ENCODE peak calls at places on chromosomes 5 and 9, in seven cellular contexts. J is mesendoderm, D is IMR-90, P is H9, T is trophoblast cell, Z is neuronal stem cell, H is mesenchymal stem cell. V is an unnamed sample.

GRCh38 chr9:72524820-72525539 is 3.6 kb downstream of the TMC1 start:
- DNase-seq in J (peak), D (peak), P (peak), T (peak), Z (peak), H (peak), V (peak)

GRCh38 chr5:74294231-74294705 is 346.3 kb downstream of the ENC1 start:
- DNase-seq in J (no peak), D (no peak), P (no peak), T (no peak), Z (no peak), H (no peak), V (no peak)

GRCh38 chr9:69078069-69078468 is 42.5 kb downstream of the FXN start:
- DNase-seq in J (no peak), D (no peak), P (no peak), T (no peak), Z (no peak), H (no peak), V (no peak)

GRCh38 chr5:350355-350754 is 28.8 kb downstream of the AHRR start:
- DNase-seq in J (peak), D (no peak), P (peak), T (no peak), Z (no peak), H (no peak), V (no peak)

GRCh38 chr5:179438461-179438860 is 93.2 kb upstream of the ADAMTS2 start:
- DNase-seq in J (no peak), D (no peak), P (no peak), T (no peak), Z (no peak), H (no peak), V (no peak)

GRCh38 chr5:87570366-87570765 is 157.6 kb upstream of the CCNH start:
- DNase-seq in J (no peak), D (no peak), P (no peak), T (no peak), Z (no peak), H (no peak), V (no peak)

GRCh38 chr5:123487298-123487697 is 24.7 kb upstream of the CSNK1G3 start:
- DNase-seq in J (no peak), D (peak), P (no peak), T (no peak), Z (no peak), H (peak), V (no peak)

GRCh38 chr5:34487202-34487879 is 168.8 kb upstream of the RAI14 start:
- DNase-seq in J (no peak), D (peak), P (no peak), T (peak), Z (no peak), H (peak), V (peak)

GRCh38 chr9:31013371-31013770 is 1371.1 kb upstream of the ACO1 start:
- DNase-seq in J (no peak), D (no peak), P (no peak), T (no peak), Z (no peak), H (no peak), V (no peak)

GRCh38 chr5:124064956-124065355 is 553.0 kb downstream of the CSNK1G3 start:
- DNase-seq in J (no peak), D (peak), P (no peak), T (no peak), Z (no peak), H (peak), V (no peak)

GRCh38 chr9:120982851-120983250 is 56.3 kb upstream of the TRAF1 start:
- DNase-seq in J (no peak), D (peak), P (no peak), T (no peak), Z (no peak), H (peak), V (no peak)

GRCh38 chr5:170597876-170598275 is 94.1 kb downstream of the KCNIP1 start:
- DNase-seq in J (no peak), D (no peak), P (no peak), T (no peak), Z (no peak), H (peak), V (no peak)

GRCh38 chr9:22401671-22402070 is 45.0 kb upstream of the DMRTA1 start:
- DNase-seq in J (no peak), D (no peak), P (no peak), T (no peak), Z (no peak), H (no peak), V (no peak)

GRCh38 chr5:39775058-39775457 is 350.3 kb upstream of the DAB2 start:
- DNase-seq in J (no peak), D (peak), P (no peak), T (peak), Z (no peak), H (peak), V (no peak)

GRCh38 chr9:131590449-131590848 is 45.1 kb downstream of the PRRT1B start:
- DNase-seq in J (no peak), D (no peak), P (no peak), T (no peak), Z (no peak), H (no peak), V (no peak)

GRCh38 chr5:107196500-107196899 is 474.2 kb downstream of the EFNA5 start:
- DNase-seq in J (no peak), D (no peak), P (no peak), T (no peak), Z (no peak), H (no peak), V (no peak)

DNA sequence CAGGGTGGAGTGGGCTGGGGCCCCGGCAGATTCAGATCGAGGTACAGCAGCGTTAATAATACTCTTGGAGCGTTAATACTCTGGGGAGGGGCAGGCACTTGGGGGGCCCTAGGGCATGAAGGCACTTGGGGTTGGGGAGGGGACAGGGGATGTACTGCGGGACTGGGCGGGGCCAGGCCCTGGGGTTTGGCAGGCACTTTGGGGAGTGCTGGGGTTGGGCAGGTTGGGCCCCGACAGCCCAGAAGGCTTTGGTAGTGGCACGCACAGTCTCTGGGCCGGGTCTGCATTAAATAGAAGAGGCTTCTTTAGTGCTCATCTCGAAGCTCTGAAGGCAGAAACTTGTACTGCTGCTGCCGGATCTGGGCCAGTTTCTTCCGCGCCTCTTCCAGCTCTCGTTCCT is 7.8 kb upstream of the TPM2 start:
- DNase-seq in J (no peak), D (no peak), P (no peak), T (no peak), Z (no peak), H (no peak), V (no peak)
- H2BK120ac ChIP-seq in J (no peak), D (no peak), P (no peak), T (no peak), Z (no peak), H (no peak), V (no peak)

GRCh38 chr5:145589063-145589462 is 246.1 kb downstream of the PRELID2 start:
- DNase-seq in J (no peak), D (no peak), P (no peak), T (no peak), Z (no peak), H (no peak), V (no peak)

GRCh38 chr5:145585443-145586148 is 249.5 kb downstream of the PRELID2 start:
- DNase-seq in J (no peak), D (no peak), P (no peak), T (no peak), Z (no peak), H (no peak), V (no peak)

GRCh38 chr5:145587308-145588071 is 247.7 kb downstream of the PRELID2 start:
- DNase-seq in J (peak), D (peak), P (no peak), T (no peak), Z (no peak), H (peak), V (no peak)

GRCh38 chr5:145586664-145587307 is 248.4 kb downstream of the PRELID2 start:
- DNase-seq in J (peak), D (no peak), P (no peak), T (no peak), Z (no peak), H (no peak), V (no peak)

DNA sequence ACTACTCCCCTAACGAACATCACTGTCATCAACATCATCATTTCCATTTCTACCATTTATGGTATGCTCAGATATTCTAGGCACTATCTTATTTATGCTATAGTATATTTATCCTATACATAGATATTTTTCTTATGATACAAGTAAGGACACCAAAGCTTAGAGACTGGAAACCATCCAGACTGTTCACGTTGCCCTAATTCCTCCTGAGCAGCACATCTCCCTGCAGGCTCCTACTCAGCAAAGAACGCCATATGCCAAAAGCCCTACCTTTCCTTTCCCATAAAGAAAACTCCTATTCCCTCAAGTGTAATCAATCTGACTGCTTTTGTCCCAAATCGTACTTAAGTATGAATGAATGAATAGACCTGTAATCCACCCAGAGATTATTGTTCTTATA is 247.0 kb downstream of the PRELID2 start:
- DNase-seq in J (no peak), D (peak), P (no peak), T (no peak), Z (no peak), H (no peak), V (no peak)
- H2BK120ac ChIP-seq in J (no peak), D (peak), P (no peak), T (no peak), Z (no peak), H (no peak), V (no peak)

DNA sequence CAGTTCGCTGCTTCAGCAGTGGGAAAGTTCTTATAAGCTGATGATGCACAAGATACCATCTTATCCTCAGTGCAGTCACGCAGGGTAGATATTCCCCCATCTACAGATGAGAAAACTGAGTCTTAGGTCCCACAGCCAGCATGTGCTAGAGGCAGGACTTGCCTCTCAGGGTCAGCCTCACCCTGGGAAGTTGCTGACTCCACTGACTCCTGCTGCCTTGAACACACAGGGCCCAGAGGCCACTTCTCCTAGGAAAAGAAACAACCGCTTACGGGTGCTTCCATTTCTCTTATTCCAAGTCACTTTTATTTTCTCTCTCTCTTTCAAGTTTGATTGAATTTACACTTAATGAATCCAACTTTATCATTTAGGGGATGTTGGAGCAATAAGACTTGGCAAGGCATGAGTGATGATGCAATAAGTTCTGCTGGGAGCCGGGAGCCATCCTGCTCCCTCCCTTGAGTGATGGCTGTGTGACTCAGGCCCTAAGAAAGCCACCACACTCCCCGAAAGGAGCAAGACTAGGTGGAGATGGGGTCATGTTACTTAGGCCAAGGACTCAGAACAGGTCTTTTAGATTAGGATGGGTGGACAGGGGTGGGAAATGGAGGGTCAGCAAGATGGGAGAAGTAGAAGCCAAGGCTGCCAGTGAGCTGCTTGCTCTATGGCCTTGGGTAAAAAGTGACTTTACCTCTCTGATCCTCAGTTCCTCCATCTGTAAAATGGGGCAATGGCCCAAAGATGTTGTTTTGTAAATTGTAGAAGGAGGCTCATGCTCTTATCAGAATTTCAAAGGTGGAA is 67.5 kb upstream of the ZNF618 start:
- DNase-seq in J (peak), D (peak), P (no peak), T (no peak), Z (no peak), H (peak), V (peak)
- H2BK120ac ChIP-seq in J (no peak), D (no peak), P (no peak), T (no peak), Z (no peak), H (no peak), V (no peak)

DNA sequence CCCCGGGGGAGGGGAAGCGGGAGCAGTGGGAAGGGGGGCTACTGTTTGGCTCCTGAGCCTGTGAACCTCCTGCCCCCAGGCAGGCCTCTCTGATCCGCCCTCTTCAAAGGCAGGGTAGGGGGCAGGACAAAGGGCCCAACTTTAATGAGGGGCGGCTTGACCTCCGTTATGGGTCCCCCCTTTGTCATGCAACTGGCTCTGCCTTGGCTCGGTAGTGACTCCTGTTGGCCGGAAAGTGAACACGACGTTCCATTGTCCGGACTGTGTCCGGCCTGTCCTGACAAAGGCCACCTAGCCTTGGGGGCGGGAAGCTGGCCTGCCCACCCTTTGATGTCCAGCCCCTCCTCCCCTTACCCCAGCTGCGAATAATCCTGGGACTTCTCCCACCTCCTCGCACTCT is 1.3 kb downstream of the CDX1 start:
- DNase-seq in J (peak), D (no peak), P (peak), T (no peak), Z (no peak), H (no peak), V (no peak)
- H2BK120ac ChIP-seq in J (no peak), D (no peak), P (no peak), T (no peak), Z (no peak), H (no peak), V (no peak)

DNA sequence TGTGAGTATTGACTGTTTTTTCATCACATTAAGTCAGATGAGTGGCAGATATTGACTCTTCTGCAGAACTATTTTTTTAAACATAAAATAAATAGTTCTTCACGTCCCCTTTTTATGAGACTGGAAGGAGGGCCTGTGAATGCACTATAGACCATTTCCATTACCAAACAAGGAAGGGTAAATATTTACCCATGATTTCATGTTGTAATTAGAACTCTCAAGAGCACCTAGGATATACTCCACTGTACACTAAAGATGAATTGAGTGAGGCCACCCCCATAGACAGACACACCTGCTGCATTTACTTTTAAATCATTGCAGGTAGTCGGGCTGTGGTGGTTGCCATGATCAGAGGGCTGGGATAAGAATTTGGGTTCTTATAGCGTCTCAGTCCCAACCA is 22.6 kb downstream of the SLC36A1 start:
- DNase-seq in J (no peak), D (no peak), P (no peak), T (no peak), Z (no peak), H (no peak), V (no peak)
- H2BK120ac ChIP-seq in J (no peak), D (peak), P (no peak), T (no peak), Z (no peak), H (no peak), V (no peak)

GRCh38 chr5:92460505-92460904 is 1077.4 kb upstream of the ARRDC3 start:
- DNase-seq in J (no peak), D (no peak), P (no peak), T (no peak), Z (no peak), H (no peak), V (no peak)

GRCh38 chr5:92455011-92455410 is 1071.9 kb upstream of the ARRDC3 start:
- DNase-seq in J (no peak), D (no peak), P (no peak), T (no peak), Z (no peak), H (no peak), V (no peak)
- H2BK120ac ChIP-seq in J (no peak), D (no peak), P (no peak), T (no peak), Z (no peak), H (no peak), V (no peak)

GRCh38 chr9:9612755-9613154 is 1000.0 kb downstream of the PTPRD start:
- DNase-seq in J (no peak), D (no peak), P (no peak), T (no peak), Z (no peak), H (no peak), V (no peak)
- H2BK120ac ChIP-seq in J (no peak), D (no peak), P (no peak), T (no peak), Z (no peak), H (no peak), V (no peak)

DNA sequence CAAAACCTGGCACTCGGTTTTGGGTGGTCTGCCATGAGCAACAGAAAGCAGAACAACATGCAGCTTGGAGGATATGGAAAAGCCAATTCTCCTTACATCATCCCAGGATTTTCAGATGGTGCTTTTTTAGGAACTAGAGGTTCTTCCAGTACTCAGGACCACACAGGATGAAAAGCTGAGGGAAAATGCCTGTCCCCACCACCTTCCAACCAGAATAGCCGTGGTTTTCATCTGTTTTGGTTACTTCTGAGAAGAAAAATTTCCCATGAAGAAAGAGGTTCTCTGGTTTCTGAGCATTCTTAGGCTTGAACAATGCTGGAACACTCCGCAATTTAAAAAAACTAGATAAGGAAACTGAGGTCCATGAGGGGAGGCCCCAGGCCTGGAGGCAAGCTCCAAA is 79.4 kb upstream of the SPIN1 start:
- DNase-seq in J (no peak), D (no peak), P (no peak), T (no peak), Z (no peak), H (no peak), V (no peak)
- H2BK120ac ChIP-seq in J (no peak), D (no peak), P (no peak), T (no peak), Z (no peak), H (no peak), V (no peak)

V was measured in H1.